ENCODE peak calls at places on chromosomes 13 and 19, in five cellular contexts. One of them, this sample, is unnamed.

GRCh38 chr13:53382008-53382407 is 353.4 kb downstream of the OLFM4 start:
- DNase-seq in dorsolateral prefrontal cortex: no peak
- DNase-seq in fibroblast of pulmonary artery: no peak
- DNase-seq in AG04450: no peak
- DNase-seq in fibroblast of lung: no peak
- DNase-seq in this sample: no peak

GRCh38 chr19:2613507-2614295 is 88.8 kb downstream of the GNG7 start:
- DNase-seq in AG04450: no peak
- DNase-seq in dorsolateral prefrontal cortex: no peak
- DNase-seq in fibroblast of lung: peak; percentile 23
- DNase-seq in fibroblast of pulmonary artery: peak; percentile 51
- DNase-seq in this sample: peak; percentile 53

GRCh38 chr13:49443327-49443688 is 556 bp downstream of the CAB39L start:
- DNase-seq in dorsolateral prefrontal cortex: no peak
- DNase-seq in fibroblast of lung: peak; percentile 36
- DNase-seq in fibroblast of pulmonary artery: peak; percentile 44
- DNase-seq in AG04450: no peak
- DNase-seq in this sample: peak; percentile 31

GRCh38 chr19:7355151-7355845 is 6.6 kb downstream of the ARHGEF18 start:
- DNase-seq in AG04450: no peak
- DNase-seq in dorsolateral prefrontal cortex: no peak
- DNase-seq in fibroblast of pulmonary artery: peak; percentile 38
- DNase-seq in fibroblast of lung: peak; percentile 52
- DNase-seq in this sample: no peak

GRCh38 chr19:6393982-6394412 is 1.0 kb upstream of the GTF2F1 start:
- DNase-seq in AG04450: no peak
- DNase-seq in dorsolateral prefrontal cortex: peak; percentile 86
- DNase-seq in fibroblast of lung: no peak
- DNase-seq in fibroblast of pulmonary artery: no peak
- DNase-seq in this sample: no peak

GRCh38 chr19:3142292-3142670 is 6.4 kb downstream of the GNA15 start:
- DNase-seq in AG04450: peak; percentile 42
- DNase-seq in fibroblast of lung: peak; percentile 77
- DNase-seq in fibroblast of pulmonary artery: peak; percentile 88
- DNase-seq in dorsolateral prefrontal cortex: no peak
- DNase-seq in this sample: peak; percentile 81

GRCh38 chr19:46442808-46443450 is 14.2 kb upstream of the PNMA8C start:
- DNase-seq in dorsolateral prefrontal cortex: no peak
- DNase-seq in AG04450: peak; percentile 44
- DNase-seq in fibroblast of pulmonary artery: peak; percentile 81
- DNase-seq in fibroblast of lung: peak; percentile 77
- DNase-seq in this sample: peak; percentile 85

GRCh38 chr13:66262330-66262729 is 967.8 kb downstream of the PCDH9 start:
- DNase-seq in dorsolateral prefrontal cortex: no peak
- DNase-seq in AG04450: no peak
- DNase-seq in fibroblast of lung: no peak
- DNase-seq in fibroblast of pulmonary artery: no peak
- DNase-seq in this sample: no peak

GRCh38 chr19:52600639-52601024 is 30.5 kb downstream of the ZNF701 start:
- DNase-seq in fibroblast of lung: no peak
- DNase-seq in fibroblast of pulmonary artery: no peak
- DNase-seq in dorsolateral prefrontal cortex: no peak
- DNase-seq in AG04450: no peak
- DNase-seq in this sample: no peak

GRCh38 chr13:93861818-93862217 is 617.7 kb downstream of the DCT start:
- DNase-seq in fibroblast of pulmonary artery: peak; percentile 82
- DNase-seq in AG04450: peak; percentile 24
- DNase-seq in fibroblast of lung: peak; percentile 94
- DNase-seq in dorsolateral prefrontal cortex: no peak
- DNase-seq in this sample: no peak

GRCh38 chr13:21670006-21670882 is 629 bp upstream of the FGF9 start:
- DNase-seq in AG04450: no peak
- DNase-seq in fibroblast of lung: peak; percentile 64
- DNase-seq in fibroblast of pulmonary artery: peak; percentile 42
- DNase-seq in dorsolateral prefrontal cortex: peak; percentile 63
- DNase-seq in this sample: no peak

GRCh38 chr13:109684836-109685602 is 101.4 kb downstream of the IRS2 start:
- DNase-seq in fibroblast of lung: peak; percentile 41
- DNase-seq in dorsolateral prefrontal cortex: no peak
- DNase-seq in AG04450: no peak
- DNase-seq in fibroblast of pulmonary artery: peak; percentile 62
- DNase-seq in this sample: peak; percentile 82

GRCh38 chr13:75319244-75319643 is 162.7 kb downstream of the TBC1D4 start:
- DNase-seq in AG04450: no peak
- DNase-seq in fibroblast of pulmonary artery: no peak
- DNase-seq in dorsolateral prefrontal cortex: no peak
- DNase-seq in fibroblast of lung: peak; percentile 63
- DNase-seq in this sample: peak; percentile 57

GRCh38 chr19:16088351-16088984 is 12.2 kb downstream of the TPM4 start:
- DNase-seq in fibroblast of lung: peak; percentile 69
- DNase-seq in AG04450: no peak
- DNase-seq in fibroblast of pulmonary artery: peak; percentile 76
- DNase-seq in dorsolateral prefrontal cortex: no peak
- DNase-seq in this sample: no peak

DNA sequence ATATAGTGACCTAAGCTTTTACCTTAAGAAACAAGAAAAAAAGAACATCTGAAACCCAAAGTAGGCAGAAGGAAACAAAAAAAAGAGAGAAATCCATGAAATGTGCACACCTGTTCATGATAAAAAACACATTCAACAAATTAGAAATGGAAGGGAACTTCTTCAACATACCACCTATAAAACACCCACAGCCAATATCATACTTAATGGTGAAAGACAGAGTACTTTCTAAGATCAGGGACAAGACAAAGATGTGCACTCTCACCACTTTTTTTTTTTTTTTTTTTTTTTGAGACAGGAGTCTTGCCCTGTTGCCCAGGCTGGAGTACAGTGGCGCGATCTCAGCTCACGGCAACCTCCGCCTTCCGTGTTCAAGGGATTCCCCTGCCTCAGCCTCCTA is 29.2 kb downstream of the ZNF45 start:
- DNase-seq in AG04450: no peak
- DNase-seq in fibroblast of pulmonary artery: no peak
- DNase-seq in dorsolateral prefrontal cortex: no peak
- DNase-seq in fibroblast of lung: no peak
- DNase-seq in this sample: no peak
- H3K4me3 ChIP-seq in AG04450: no peak overlapping the region
- H3K4me3 ChIP-seq in fibroblast of pulmonary artery: no peak overlapping the region
- H3K4me3 ChIP-seq in dorsolateral prefrontal cortex: no peak overlapping the region
- H3K4me3 ChIP-seq in fibroblast of lung: no peak overlapping the region
- H3K4me3 ChIP-seq in this sample: no peak overlapping the region

DNA sequence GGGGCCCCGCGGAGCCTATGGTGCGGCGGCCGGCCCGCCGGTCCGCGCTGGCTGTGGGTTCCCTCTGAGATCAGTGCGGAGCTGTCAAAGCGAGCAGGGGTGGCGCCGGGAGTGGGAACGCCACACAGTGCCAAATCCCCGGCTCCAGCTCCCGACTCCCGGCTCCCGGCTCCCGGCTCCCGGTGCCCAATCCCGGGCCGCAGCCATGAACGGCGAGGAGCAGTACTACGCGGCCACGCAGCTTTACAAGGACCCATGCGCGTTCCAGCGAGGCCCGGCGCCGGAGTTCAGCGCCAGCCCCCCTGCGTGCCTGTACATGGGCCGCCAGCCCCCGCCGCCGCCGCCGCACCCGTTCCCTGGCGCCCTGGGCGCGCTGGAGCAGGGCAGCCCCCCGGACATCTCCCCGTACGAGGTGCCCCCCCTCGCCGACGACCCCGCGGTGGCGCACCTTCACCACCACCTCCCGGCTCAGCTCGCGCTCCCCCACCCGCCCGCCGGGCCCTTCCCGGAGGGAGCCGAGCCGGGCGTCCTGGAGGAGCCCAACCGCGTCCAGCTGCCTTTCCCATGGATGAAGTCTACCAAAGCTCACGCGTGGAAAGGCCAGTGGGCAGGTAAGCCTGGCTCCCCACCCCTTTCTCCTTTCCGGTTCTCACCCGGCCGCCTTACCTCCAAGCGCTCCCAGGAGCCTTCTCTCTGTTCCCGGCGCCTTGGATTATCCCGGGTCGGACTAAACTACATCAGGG is at the start of gene PDX1:
- DNase-seq in fibroblast of pulmonary artery: no peak
- DNase-seq in dorsolateral prefrontal cortex: no peak
- DNase-seq in fibroblast of lung: no peak
- DNase-seq in AG04450: no peak
- DNase-seq in this sample: peak; percentile 37
- H3K4me3 ChIP-seq in fibroblast of pulmonary artery: no peak within 1 kb of the TSS
- H3K4me3 ChIP-seq in dorsolateral prefrontal cortex: peak within 1 kb of the TSS; percentile 42
- H3K4me3 ChIP-seq in fibroblast of lung: no peak within 1 kb of the TSS
- H3K4me3 ChIP-seq in AG04450: no peak within 1 kb of the TSS
- H3K4me3 ChIP-seq in this sample: peak within 1 kb of the TSS; percentile 76

DNA sequence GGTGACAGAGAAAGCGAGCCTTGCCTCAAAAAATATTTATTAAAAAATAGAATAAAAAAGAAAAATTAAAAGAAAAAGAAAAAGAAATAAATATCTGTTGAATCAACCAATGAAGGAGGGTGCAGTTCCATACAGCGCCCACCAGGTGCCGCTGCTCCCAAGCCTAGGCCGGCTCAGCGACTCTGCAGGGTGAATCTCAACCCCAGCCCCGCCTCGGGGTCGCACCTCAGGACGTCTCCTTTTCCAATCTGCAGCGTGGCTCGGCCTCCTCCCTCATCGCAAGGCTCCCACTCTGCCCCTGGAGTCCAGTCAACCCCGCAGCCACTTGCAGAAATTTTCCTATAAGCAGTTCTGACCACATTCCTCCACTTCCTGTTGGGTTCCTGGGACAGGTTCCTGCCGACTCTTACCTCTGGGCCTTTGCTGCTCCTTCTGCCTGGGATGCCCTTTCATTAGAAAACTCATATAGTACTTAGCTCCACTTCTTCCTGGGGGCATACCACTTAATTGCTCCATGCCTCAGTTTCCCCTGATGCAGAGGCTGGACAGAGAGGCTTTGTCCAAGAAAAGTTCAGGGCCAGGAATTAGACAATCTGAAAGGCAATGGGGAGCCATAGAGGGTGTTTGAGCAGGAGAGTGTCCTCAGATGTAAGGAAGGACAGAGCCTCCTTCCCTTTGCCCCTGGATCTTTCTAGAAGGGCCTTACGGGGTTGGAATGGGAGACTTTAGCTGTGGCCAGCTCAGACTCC is 24.3 kb downstream of the NFILZ start:
- DNase-seq in fibroblast of lung: peak; percentile 16
- DNase-seq in dorsolateral prefrontal cortex: peak; percentile 56
- DNase-seq in AG04450: no peak
- DNase-seq in fibroblast of pulmonary artery: peak; percentile 49
- DNase-seq in this sample: peak; percentile 65
- H3K4me3 ChIP-seq in fibroblast of lung: no peak overlapping the region
- H3K4me3 ChIP-seq in dorsolateral prefrontal cortex: no peak overlapping the region
- H3K4me3 ChIP-seq in AG04450: no peak overlapping the region
- H3K4me3 ChIP-seq in fibroblast of pulmonary artery: no peak overlapping the region
- H3K4me3 ChIP-seq in this sample: peak overlapping the region; percentile 37

GRCh38 chr19:56403261-56403660 is 871 bp upstream of the ZNF583 start:
- DNase-seq in AG04450: peak; percentile 3
- DNase-seq in fibroblast of lung: peak; percentile 40
- DNase-seq in fibroblast of pulmonary artery: peak; percentile 22
- DNase-seq in dorsolateral prefrontal cortex: no peak
- DNase-seq in this sample: no peak

GRCh38 chr19:56405062-56405461 is 930 bp downstream of the ZNF583 start:
- DNase-seq in AG04450: no peak
- DNase-seq in fibroblast of lung: peak; percentile 11
- DNase-seq in fibroblast of pulmonary artery: no peak
- DNase-seq in dorsolateral prefrontal cortex: no peak
- DNase-seq in this sample: no peak

GRCh38 chr19:56404705-56405056 is 549 bp downstream of the ZNF583 start:
- DNase-seq in fibroblast of lung: no peak
- DNase-seq in AG04450: no peak
- DNase-seq in fibroblast of pulmonary artery: no peak
- DNase-seq in dorsolateral prefrontal cortex: no peak
- DNase-seq in this sample: no peak

GRCh38 chr19:56400485-56400884 is 3.6 kb upstream of the ZNF583 start:
- DNase-seq in AG04450: no peak
- DNase-seq in dorsolateral prefrontal cortex: no peak
- DNase-seq in fibroblast of lung: no peak
- DNase-seq in fibroblast of pulmonary artery: no peak
- DNase-seq in this sample: no peak

DNA sequence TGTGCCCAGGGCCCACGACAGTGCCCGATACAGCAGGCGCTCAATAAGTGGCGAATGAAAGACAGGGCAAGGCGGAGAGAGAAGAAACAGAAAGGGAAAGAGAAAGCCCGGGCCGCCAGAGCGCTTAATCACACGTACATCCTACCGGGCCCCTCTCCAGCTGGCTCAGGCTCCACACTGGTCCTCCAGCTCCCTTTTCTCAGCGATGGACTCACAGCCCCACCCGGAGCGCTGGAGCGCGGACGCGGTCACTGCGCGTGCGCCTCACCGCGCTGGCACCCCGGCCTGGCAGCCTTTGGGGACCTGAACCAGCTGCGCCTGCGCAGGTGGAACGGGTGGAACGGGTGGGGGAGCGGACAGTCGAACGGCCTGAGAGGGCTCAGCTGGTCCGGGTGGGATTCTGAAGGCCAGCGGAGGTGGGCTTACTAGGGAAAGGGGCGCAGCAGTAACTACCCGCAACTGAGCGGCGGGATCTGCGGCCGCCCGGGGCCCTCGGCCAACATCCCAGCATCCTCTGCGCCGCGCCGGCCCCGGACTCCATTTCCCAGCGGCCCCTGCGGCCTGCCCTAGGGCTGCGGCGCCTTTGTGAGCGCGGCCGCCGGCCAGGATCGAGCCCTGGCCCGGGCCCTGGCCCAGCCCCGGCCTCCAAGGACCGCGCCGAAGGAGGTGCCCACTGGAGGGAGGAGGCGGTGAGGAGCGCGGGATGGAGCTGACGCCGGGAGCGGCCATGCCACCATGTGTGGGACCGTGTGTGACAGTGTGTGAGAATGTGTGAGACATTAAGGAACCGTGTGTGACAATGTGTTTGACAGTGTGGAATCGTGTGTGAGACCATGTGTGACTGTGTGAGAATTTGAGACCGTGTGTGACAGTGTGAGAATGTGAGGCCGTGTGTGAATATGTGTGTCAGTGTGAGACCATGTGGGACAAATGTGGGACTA is at the start of gene ZNF583:
- DNase-seq in dorsolateral prefrontal cortex: peak; percentile 94
- DNase-seq in fibroblast of lung: peak; percentile 97
- DNase-seq in AG04450: peak; percentile 93
- DNase-seq in fibroblast of pulmonary artery: peak; percentile 99
- DNase-seq in this sample: no peak
- H3K4me3 ChIP-seq in dorsolateral prefrontal cortex: peak within 1 kb of the TSS; percentile 88
- H3K4me3 ChIP-seq in fibroblast of lung: peak within 1 kb of the TSS; percentile 96
- H3K4me3 ChIP-seq in AG04450: peak within 1 kb of the TSS; percentile 96
- H3K4me3 ChIP-seq in fibroblast of pulmonary artery: peak within 1 kb of the TSS; percentile 70
- H3K4me3 ChIP-seq in this sample: no peak within 1 kb of the TSS

DNA sequence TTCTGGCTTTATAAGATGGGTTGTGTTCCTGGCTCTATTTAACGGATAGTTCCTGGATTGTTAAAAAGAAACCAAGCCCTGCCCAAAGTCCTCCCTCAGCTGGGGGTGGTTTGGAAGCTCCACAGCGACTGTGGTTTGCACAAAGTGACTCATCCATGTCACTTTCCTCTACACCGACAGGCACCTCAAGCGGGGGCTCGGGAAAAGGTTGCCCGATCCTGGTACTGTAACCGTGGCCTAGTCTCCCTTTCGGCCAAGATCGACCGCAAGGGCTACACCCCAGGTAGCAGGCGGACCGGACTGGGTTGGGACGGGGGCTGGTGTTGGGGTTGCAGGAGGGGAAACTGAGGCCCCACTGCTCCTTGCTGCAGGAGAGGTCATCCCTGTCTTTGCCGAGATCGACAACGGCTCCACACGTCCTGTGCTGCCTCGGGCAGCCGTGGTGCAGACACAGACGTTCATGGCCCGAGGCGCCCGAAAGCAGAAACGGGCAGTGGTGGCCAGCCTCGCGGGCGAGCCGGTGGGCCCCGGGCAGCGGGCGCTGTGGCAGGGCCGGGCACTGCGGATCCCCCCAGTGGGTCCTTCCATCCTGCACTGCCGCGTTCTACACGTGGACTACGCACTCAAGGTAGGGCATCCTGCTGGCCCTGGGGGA is 1.6 kb downstream of the ARRDC2 start:
- DNase-seq in fibroblast of lung: peak; percentile 39
- DNase-seq in fibroblast of pulmonary artery: no peak
- DNase-seq in AG04450: no peak
- DNase-seq in dorsolateral prefrontal cortex: no peak
- DNase-seq in this sample: peak; percentile 77
- H3K4me3 ChIP-seq in fibroblast of lung: no peak overlapping the region
- H3K4me3 ChIP-seq in fibroblast of pulmonary artery: peak overlapping the region; percentile 55
- H3K4me3 ChIP-seq in AG04450: no peak overlapping the region
- H3K4me3 ChIP-seq in dorsolateral prefrontal cortex: peak overlapping the region; percentile 74
- H3K4me3 ChIP-seq in this sample: peak overlapping the region; percentile 25